ENCODE peak calls at places on chromosome 15, in four cellular contexts. A is left lung, Y is ovary, X is AG04450. M is an unnamed sample.

GRCh38 chr15:82540984-82541431 is 751 bp upstream of the RPS17 start:
- DNase-seq in A (no peak), Y (peak; percentile 63), X (no peak), M (no peak)

GRCh38 chr15:61205427-61205826 is 23.7 kb downstream of the RORA start:
- DNase-seq in A (no peak), Y (peak; percentile 21), X (no peak), M (no peak)

GRCh38 chr15:68536331-68537095 is 42.3 kb upstream of the CORO2B start:
- DNase-seq in A (no peak), Y (no peak), X (peak; percentile 90), M (no peak)

GRCh38 chr15:50848349-50848748 is 60.1 kb upstream of the AP4E1 start:
- DNase-seq in A (no peak), Y (no peak), X (no peak), M (no peak)

GRCh38 chr15:61197187-61197586 is 31.9 kb downstream of the RORA start:
- DNase-seq in A (no peak), Y (no peak), X (no peak), M (no peak)

GRCh38 chr15:60120100-60120499 is 116.0 kb downstream of the FOXB1 start:
- DNase-seq in A (no peak), Y (no peak), X (no peak), M (no peak)

GRCh38 chr15:94683912-94684311 is 452.6 kb downstream of the MCTP2 start:
- DNase-seq in A (no peak), Y (no peak), X (no peak), M (no peak)

GRCh38 chr15:50150349-50150748 is 31.3 kb upstream of the ATP8B4 start:
- DNase-seq in A (no peak), Y (no peak), X (no peak), M (no peak)

GRCh38 chr15:67882487-67883227 is 42.8 kb upstream of the RNU6-1 start:
- DNase-seq in A (no peak), Y (no peak), X (no peak), M (no peak)

GRCh38 chr15:81940467-81941451 is 105.1 kb downstream of the MEX3B start:
- DNase-seq in A (no peak), Y (no peak), X (peak; percentile 75), M (no peak)

GRCh38 chr15:40192942-40193341 is 32.1 kb downstream of the BUB1B start:
- DNase-seq in A (no peak), Y (no peak), X (no peak), M (no peak)

GRCh38 chr15:60493166-60493565 is 14.2 kb upstream of the ICE2 start:
- DNase-seq in A (no peak), Y (no peak), X (no peak), M (no peak)

GRCh38 chr15:31197497-31198414 is 96.2 kb upstream of the TRPM1 start:
- DNase-seq in A (peak; percentile 91), Y (no peak), X (no peak), M (no peak)

GRCh38 chr15:81575436-81576123 is 201.6 kb upstream of the TMC3 start:
- DNase-seq in A (no peak), Y (no peak), X (no peak), M (peak; percentile 12)

GRCh38 chr15:99408236-99409096 is 157.2 kb downstream of the LRRC28 start:
- DNase-seq in A (no peak), Y (peak; percentile 62), X (peak; percentile 46), M (no peak)

GRCh38 chr15:38229700-38230099 is 22.9 kb upstream of the SPRED1 start:
- DNase-seq in A (no peak), Y (no peak), X (no peak), M (no peak)

GRCh38 chr15:37038716-37039106 is 61.6 kb downstream of the MEIS2 start:
- DNase-seq in A (no peak), Y (no peak), X (no peak), M (no peak)

GRCh38 chr15:36232491-36232890 is 346.9 kb upstream of the CDIN1 start:
- DNase-seq in A (no peak), Y (no peak), X (no peak), M (no peak)

GRCh38 chr15:86231864-86232801 is 152.5 kb downstream of the AGBL1 start:
- DNase-seq in A (no peak), Y (no peak), X (no peak), M (no peak)

GRCh38 chr15:100191161-100191560 is 150.6 kb downstream of the ADAMTS17 start:
- DNase-seq in A (no peak), Y (no peak), X (no peak), M (no peak)

GRCh38 chr15:25860885-25861866 is 2.0 kb downstream of the ATP10A start:
- DNase-seq in A (no peak), Y (no peak), X (no peak), M (no peak)

GRCh38 chr15:72538931-72539330 is 64.8 kb downstream of the ARIH1 start:
- DNase-seq in A (no peak), Y (no peak), X (no peak), M (no peak)

GRCh38 chr15:92247649-92248242 is 145.9 kb upstream of the ST8SIA2 start:
- DNase-seq in A (no peak), Y (no peak), X (no peak), M (no peak)

GRCh38 chr15:51119120-51119519 is 24.4 kb upstream of the TNFAIP8L3 start:
- DNase-seq in A (no peak), Y (no peak), X (no peak), M (no peak)

GRCh38 chr15:44153352-44153751 is 41.7 kb downstream of the FRMD5 start:
- DNase-seq in A (no peak), Y (no peak), X (peak; percentile 24), M (no peak)

GRCh38 chr15:43908641-43909040 is 81.8 kb downstream of the WDR76 start:
- DNase-seq in A (no peak), Y (no peak), X (no peak), M (no peak)

GRCh38 chr15:45606841-45607240 is 19.7 kb downstream of the BLOC1S6 start:
- DNase-seq in A (no peak), Y (no peak), X (no peak), M (no peak)

GRCh38 chr15:46892621-46893160 is 824.6 kb upstream of the SEMA6D start:
- DNase-seq in A (no peak), Y (no peak), X (no peak), M (peak; percentile 33)

GRCh38 chr15:48279608-48280007 is 51.6 kb upstream of the DUT start:
- DNase-seq in A (no peak), Y (no peak), X (no peak), M (no peak)

GRCh38 chr15:68668926-68669600 is 90.3 kb downstream of the CORO2B start:
- DNase-seq in A (no peak), Y (peak; percentile 65), X (no peak), M (no peak)

GRCh38 chr15:90334304-90334731 is 17.8 kb upstream of the ZNF774 start:
- DNase-seq in A (no peak), Y (no peak), X (no peak), M (no peak)

GRCh38 chr15:83132861-83133523 is 25.5 kb downstream of the TM6SF1 start:
- DNase-seq in A (no peak), Y (no peak), X (no peak), M (no peak)

GRCh38 chr15:78453447-78453846 is 15.4 kb downstream of the IREB2 start:
- DNase-seq in A (no peak), Y (no peak), X (no peak), M (no peak)

GRCh38 chr15:65026756-65027155 is 2.7 kb downstream of the MTFMT start:
- DNase-seq in A (no peak), Y (no peak), X (no peak), M (no peak)

GRCh38 chr15:58770519-58770856 is 614 bp upstream of the MINDY2 start:
- DNase-seq in A (no peak), Y (no peak), X (peak; percentile 46), M (no peak)

GRCh38 chr15:68821898-68822380 is 1.2 kb upstream of the ANP32A start:
- DNase-seq in A (no peak), Y (no peak), X (no peak), M (no peak)

GRCh38 chr15:84829428-84829827 is 12.3 kb downstream of the ALPK3 start:
- DNase-seq in A (no peak), Y (no peak), X (no peak), M (no peak)
- H3K27ac ChIP-seq in A (no peak overlapping the region), Y (peak overlapping the region; percentile 55), X (no peak overlapping the region), M (no peak overlapping the region)

DNA sequence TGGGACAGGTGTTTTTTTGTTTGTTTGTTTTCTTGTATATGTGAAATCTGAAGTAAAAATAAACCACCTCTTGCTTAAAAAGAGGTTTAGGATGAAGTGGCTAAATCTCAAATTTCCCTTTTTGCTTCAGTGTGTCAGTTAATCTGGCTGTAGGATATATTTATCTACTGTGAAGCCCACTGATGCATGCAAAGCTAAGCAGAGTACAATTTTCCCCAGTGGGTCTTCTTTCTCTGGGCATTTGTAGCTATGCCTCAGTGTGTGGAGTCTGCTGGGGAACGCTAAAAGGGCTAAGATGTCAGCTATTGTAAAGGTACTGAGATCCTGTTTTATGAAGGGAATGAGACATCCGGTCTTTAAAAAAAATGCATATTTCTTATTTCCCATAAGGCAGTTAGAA is 190.6 kb downstream of the TCF12 start:
- DNase-seq in A (no peak), Y (no peak), X (no peak), M (no peak)
- H3K27ac ChIP-seq in A (no peak overlapping the region), Y (no peak overlapping the region), X (no peak overlapping the region), M (no peak overlapping the region)

DNA sequence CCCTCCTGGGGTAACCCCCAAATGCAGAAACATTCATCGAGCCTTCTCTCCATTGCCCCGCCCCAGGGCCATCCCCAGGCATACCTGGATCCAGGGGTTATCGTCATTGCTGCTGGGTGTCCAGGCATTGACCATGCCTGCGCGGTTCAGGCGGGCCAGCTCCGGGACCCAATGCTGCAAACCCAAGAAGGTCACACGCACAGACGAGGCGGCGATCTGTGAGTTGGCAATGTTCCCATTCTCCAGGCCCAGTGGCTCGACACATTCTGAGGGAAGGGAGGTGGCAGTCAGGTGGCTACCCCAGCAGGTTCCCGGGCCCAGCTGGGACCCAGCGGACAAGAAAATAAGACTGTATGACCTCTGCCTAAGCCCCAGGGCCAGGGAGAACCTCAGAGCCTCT is 6.1 kb downstream of the MFGE8 start:
- DNase-seq in A (peak; percentile 71), Y (no peak), X (no peak), M (no peak)
- H3K27ac ChIP-seq in A (no peak overlapping the region), Y (no peak overlapping the region), X (no peak overlapping the region), M (no peak overlapping the region)

DNA sequence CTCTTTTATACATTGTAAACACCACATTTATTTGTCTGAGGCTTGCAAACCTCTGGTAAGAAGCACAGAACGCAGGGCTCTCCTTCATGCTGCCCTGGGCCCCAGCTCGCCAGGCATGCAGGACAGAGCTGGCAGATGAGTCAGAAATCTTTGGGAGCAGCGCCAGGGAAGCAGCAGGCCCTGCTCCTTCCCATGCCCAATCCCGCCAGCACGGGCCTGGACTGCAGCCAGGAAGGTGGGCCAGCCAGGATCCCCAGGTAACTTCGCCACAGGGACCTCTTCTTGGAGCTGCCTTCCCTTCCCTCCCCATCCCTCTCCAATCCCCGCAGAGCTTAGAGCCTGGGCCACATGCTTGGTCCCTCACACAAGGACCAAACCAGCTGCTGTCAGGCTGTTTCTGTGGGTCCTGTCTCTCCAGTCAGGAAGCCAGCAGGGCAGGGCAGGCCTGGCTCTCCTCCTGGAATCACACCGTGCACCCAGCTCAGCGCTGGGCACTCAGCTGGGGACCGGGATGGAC is 8.8 kb downstream of the STOML1 start:
- DNase-seq in A (peak; percentile 87), Y (no peak), X (peak; percentile 36), M (no peak)
- H3K27ac ChIP-seq in A (peak overlapping the region; percentile 91), Y (peak overlapping the region; percentile 38), X (peak overlapping the region; percentile 96), M (peak overlapping the region; percentile 80)

GRCh38 chr15:80152180-80152895 is 461 bp upstream of the FAH start:
- DNase-seq in A (peak; percentile 99), Y (peak; percentile 96), X (peak; percentile 88), M (peak; percentile 64)
- H3K27ac ChIP-seq in A (peak overlapping the region; percentile 73), Y (peak overlapping the region; percentile 88), X (peak overlapping the region; percentile 77), M (peak overlapping the region; percentile 33)

M was measured in epithelial cell of prostate.